ENCODE peak calls at places on chromosome 17, in eight cellular contexts. U is PC-9, J is fibroblast of villous mesenchyme, G is GM23338, F is fibroblast of mammary gland, C is A549, E is brain microvascular endothelial cell, A is omental fat pad. O is an unnamed sample.

GRCh38 chr17:66717680-66718079 is 117.2 kb upstream of the CACNG5 start:
- DNase-seq in C (no peak), J (no peak), E (no peak), A (no peak), G (no peak), U (no peak), F (no peak), O (no peak)

GRCh38 chr17:74454197-74455024 is 12.0 kb upstream of the CD300A start:
- DNase-seq in U (peak), E (peak), G (peak), J (peak), F (peak), A (peak), C (no peak), O (no peak)

GRCh38 chr17:35312790-35313711 is 60.4 kb downstream of the SLFN11 start:
- DNase-seq in U (peak), F (peak), J (peak), C (peak), E (peak), G (peak), A (no peak), O (no peak)

GRCh38 chr17:73340093-73340596 is 28.3 kb upstream of the CDC42EP4 start:
- DNase-seq in C (peak), J (peak), U (peak), A (peak), F (peak), E (peak), G (no peak), O (no peak)

GRCh38 chr17:75518201-75518600 is 1.9 kb downstream of the TSEN54 start:
- DNase-seq in J (no peak), C (no peak), A (no peak), E (no peak), F (no peak), U (no peak), G (no peak), O (no peak)

GRCh38 chr17:64037180-64037579 is 16.7 kb upstream of the ICAM2 start:
- DNase-seq in F (no peak), U (no peak), C (no peak), J (no peak), A (no peak), G (no peak), E (no peak), O (no peak)

GRCh38 chr17:6910987-6911603 is 79.6 kb upstream of the TEKT1 start:
- DNase-seq in U (no peak), G (peak), E (peak), A (no peak), J (peak), F (peak), C (peak), O (no peak)

GRCh38 chr17:58741121-58741625 is 14.5 kb upstream of the PPM1E start:
- DNase-seq in E (no peak), J (peak), A (no peak), F (peak), G (no peak), C (peak), U (peak), O (no peak)

GRCh38 chr17:10200016-10200415 is 1.6 kb upstream of the GAS7 start:
- DNase-seq in G (no peak), J (no peak), U (no peak), A (no peak), C (no peak), E (no peak), F (no peak), O (no peak)

GRCh38 chr17:2049333-2050245 is 5.3 kb upstream of the HIC1 start:
- DNase-seq in C (peak), F (peak), U (peak), G (peak), J (peak), E (peak), A (peak), O (no peak)

GRCh38 chr17:19928299-19928698 is 49.3 kb downstream of the AKAP10 start:
- DNase-seq in G (no peak), U (no peak), F (peak), C (no peak), J (peak), E (no peak), A (no peak), O (no peak)

GRCh38 chr17:40218006-40218739 is 931 bp upstream of the WIPF2 start:
- DNase-seq in G (no peak), J (no peak), U (no peak), C (no peak), A (no peak), E (no peak), F (no peak), O (peak)

GRCh38 chr17:1196946-1197345 is 17.2 kb upstream of the ABR start:
- DNase-seq in A (no peak), C (no peak), J (no peak), E (no peak), F (no peak), G (no peak), U (no peak), O (no peak)

GRCh38 chr17:9244066-9245052 is 223.0 kb downstream of the NTN1 start:
- DNase-seq in G (no peak), J (peak), A (no peak), E (peak), F (peak), U (no peak), C (no peak), O (no peak)

GRCh38 chr17:5584383-5584951 is at the start of gene NLRP1:
- DNase-seq in J (peak), E (peak), A (peak), U (peak), F (peak), G (peak), C (peak), O (no peak)

GRCh38 chr17:20988896-20989295 is 53.9 kb downstream of the USP22 start:
- DNase-seq in A (no peak), U (no peak), J (no peak), F (no peak), E (no peak), G (no peak), C (no peak), O (no peak)

GRCh38 chr17:63196772-63197335 is 230.8 kb downstream of the TANC2 start:
- DNase-seq in A (no peak), E (no peak), C (no peak), G (no peak), F (no peak), J (no peak), U (no peak), O (no peak)

GRCh38 chr17:50020841-50021599 is 26.0 kb upstream of the DLX3 start:
- DNase-seq in U (no peak), A (no peak), E (no peak), C (no peak), J (no peak), F (no peak), G (no peak), O (no peak)

GRCh38 chr17:38455288-38455915 is 27.1 kb downstream of the ARHGAP23 start:
- DNase-seq in A (no peak), F (no peak), U (no peak), E (no peak), G (peak), C (no peak), J (no peak), O (no peak)

GRCh38 chr17:78805301-78805700 is 23.2 kb upstream of the CYTH1 start:
- DNase-seq in F (no peak), J (no peak), C (no peak), E (no peak), U (no peak), A (no peak), G (no peak), O (no peak)

GRCh38 chr17:68238894-68239293 is 8.9 kb upstream of the AMZ2 start:
- DNase-seq in G (no peak), A (no peak), C (no peak), U (no peak), E (no peak), F (no peak), J (no peak), O (no peak)

GRCh38 chr17:1323336-1323735 is 43.9 kb downstream of the TRARG1 start:
- DNase-seq in J (no peak), F (no peak), U (no peak), A (no peak), E (peak), C (no peak), G (peak), O (no peak)

GRCh38 chr17:74089869-74090464 is 113.5 kb upstream of the RPL38 start:
- DNase-seq in G (peak), E (peak), A (no peak), U (peak), J (peak), C (peak), F (peak), O (no peak)

GRCh38 chr17:75487351-75488070 is 27.8 kb downstream of the CASKIN2 start:
- DNase-seq in G (no peak), F (no peak), U (no peak), A (no peak), C (no peak), J (no peak), E (peak), O (peak)

GRCh38 chr17:40862985-40863733 is 3.9 kb downstream of the KRT12 start:
- DNase-seq in E (no peak), J (no peak), F (no peak), U (no peak), A (no peak), C (no peak), G (peak), O (no peak)

GRCh38 chr17:67492824-67493490 is 115.9 kb downstream of the PITPNC1 start:
- DNase-seq in A (no peak), J (no peak), F (peak), U (no peak), G (no peak), E (no peak), C (no peak), O (no peak)

GRCh38 chr17:81392909-81393654 is 2.2 kb upstream of the BAHCC1 start:
- DNase-seq in C (no peak), A (no peak), F (no peak), U (no peak), G (peak), E (no peak), J (peak), O (no peak)

GRCh38 chr17:77438241-77439204 is 297.8 kb downstream of the SEC14L1 start:
- DNase-seq in E (no peak), A (no peak), G (no peak), U (no peak), J (no peak), F (no peak), C (no peak), O (no peak)
- TF ChIP-seq CTCF in E (no peak), A (no peak), G (no peak), U (no peak), J (no peak), F (no peak), C (no peak), O (no peak)

DNA sequence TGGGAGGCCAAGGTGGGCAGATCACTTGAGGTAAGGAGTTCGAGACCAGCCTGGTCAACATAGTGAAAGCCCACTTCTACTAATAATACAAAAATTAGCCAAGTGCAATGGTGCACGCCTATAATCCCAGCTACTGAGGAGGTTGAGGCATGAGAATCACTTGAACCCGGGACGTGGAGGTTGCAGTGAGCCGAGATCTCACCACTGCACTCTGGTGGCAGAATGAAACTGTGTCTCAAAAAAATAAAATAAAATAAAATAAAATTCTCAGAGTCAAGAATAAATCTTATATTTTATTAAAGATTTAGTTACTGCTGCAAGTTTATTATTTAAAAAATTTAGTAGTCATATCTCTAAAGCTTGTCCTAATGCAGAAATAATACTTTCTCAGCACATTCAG is 29.7 kb downstream of the ARL4D start:
- DNase-seq in E (no peak), J (no peak), G (no peak), C (no peak), A (no peak), F (no peak), U (no peak), O (no peak)
- TF ChIP-seq CTCF in E (peak), J (peak), G (peak), C (peak), A (no peak), F (peak), U (peak), O (peak)

GRCh38 chr17:4209611-4210010 is 54.2 kb downstream of the ANKFY1 start:
- DNase-seq in F (no peak), A (no peak), E (no peak), C (no peak), J (no peak), U (no peak), G (no peak), O (no peak)
- TF ChIP-seq CTCF in F (no peak), A (no peak), E (no peak), C (no peak), J (no peak), U (no peak), G (no peak), O (no peak)

GRCh38 chr17:13597723-13598347 is 3.9 kb downstream of the HS3ST3A1 start:
- DNase-seq in A (no peak), C (peak), U (peak), F (peak), J (peak), E (no peak), G (peak), O (no peak)
- TF ChIP-seq CTCF in A (no peak), C (peak), U (peak), F (peak), J (peak), E (peak), G (peak), O (peak)

DNA sequence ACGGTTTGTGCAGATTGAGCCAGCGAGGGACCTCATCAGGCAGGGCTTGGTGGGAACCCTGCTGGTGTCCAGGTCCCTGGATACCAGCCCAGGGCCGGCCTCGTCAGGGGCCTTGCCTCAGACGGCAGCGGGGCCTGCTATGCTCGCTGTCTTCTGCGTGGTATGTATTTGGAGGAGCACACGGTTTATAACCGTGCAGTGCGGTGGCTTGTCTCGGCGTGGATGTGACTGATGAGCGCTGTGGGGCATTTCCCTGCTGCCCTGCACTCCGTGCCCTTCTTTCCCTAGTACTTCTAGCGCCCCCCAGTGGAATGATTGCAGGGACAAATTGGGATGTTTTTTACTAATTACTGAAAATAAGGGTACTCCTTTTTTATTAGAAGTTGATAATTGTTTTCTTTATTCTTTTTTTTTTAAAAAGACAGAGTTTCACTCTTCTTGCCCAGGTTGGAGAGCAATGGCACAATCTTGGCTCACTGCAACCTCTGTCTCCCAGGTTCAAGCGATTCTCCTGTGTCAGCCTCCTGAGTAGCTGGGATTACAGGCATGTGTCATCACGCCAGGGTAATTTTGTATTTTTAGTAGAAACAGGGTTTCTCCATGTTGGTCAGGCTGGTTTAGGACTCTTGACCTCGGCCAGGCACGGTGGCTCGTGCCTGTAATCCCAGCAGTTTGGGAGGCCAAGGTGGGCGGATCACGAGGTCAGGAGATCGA is 15.3 kb downstream of the TBCD start:
- DNase-seq in F (peak), J (peak), U (peak), C (peak), A (peak), E (peak), G (peak), O (no peak)
- TF ChIP-seq CTCF in F (peak), J (peak), U (peak), C (peak), A (no peak), E (peak), G (peak), O (peak)

GRCh38 chr17:17269926-17270773 is 10.9 kb downstream of the COPS3 start:
- DNase-seq in E (no peak), A (no peak), J (peak), G (peak), C (peak), U (no peak), F (peak), O (no peak)
- TF ChIP-seq CTCF in E (peak), A (no peak), J (peak), G (peak), C (peak), U (peak), F (peak), O (peak)

GRCh38 chr17:29622337-29623282 is at the start of gene CORO6:
- DNase-seq in E (no peak), C (peak), F (no peak), U (peak), G (peak), A (no peak), J (peak), O (no peak)
- TF ChIP-seq CTCF in E (no peak), C (no peak), F (no peak), U (no peak), G (no peak), A (no peak), J (no peak), O (no peak)

GRCh38 chr17:48548687-48549621 is 4.0 kb upstream of the HOXB2 start:
- DNase-seq in A (no peak), J (no peak), F (no peak), E (no peak), G (no peak), U (no peak), C (no peak), O (no peak)
- TF ChIP-seq CTCF in A (no peak), J (no peak), F (no peak), E (no peak), G (no peak), U (no peak), C (no peak), O (no peak)

O was measured in chondrocyte.